ENCODE peak calls at places on chromosomes 3 and 15, in nine cellular contexts. One of them, this sample, is unnamed.

GRCh38 chr3:69558912-69559311 is 173.0 kb upstream of the FRMD4B start:
- DNase-seq in ovary: peak
- DNase-seq in amygdala: peak
- DNase-seq in HEK293T: no peak
- DNase-seq in activated effector memory CD4-positive, alpha-beta T cell treated with anti-CD3 and anti-CD28 coated beads, Interleukin-2, amount 50 U/mL, for 16 hours: no peak
- DNase-seq in CMK: no peak
- DNase-seq in NCI-H1105: no peak
- DNase-seq in Daoy: no peak
- DNase-seq in activated CD8-positive, alpha-beta T cell treated with anti-CD3 and anti-CD28 coated beads, Interleukin-2, amount 10 ng/mL, durations not matched to agents 7 days and 5 days: no peak
- DNase-seq in this sample: no peak

GRCh38 chr15:46331546-46331945 is 696.7 kb downstream of the SQOR start:
- DNase-seq in ovary: no peak
- DNase-seq in amygdala: no peak
- DNase-seq in HEK293T: no peak
- DNase-seq in activated effector memory CD4-positive, alpha-beta T cell treated with anti-CD3 and anti-CD28 coated beads, Interleukin-2, amount 50 U/mL, for 16 hours: no peak
- DNase-seq in CMK: no peak
- DNase-seq in NCI-H1105: no peak
- DNase-seq in Daoy: no peak
- DNase-seq in activated CD8-positive, alpha-beta T cell treated with anti-CD3 and anti-CD28 coated beads, Interleukin-2, amount 10 ng/mL, durations not matched to agents 7 days and 5 days: no peak
- DNase-seq in this sample: no peak

GRCh38 chr15:60004846-60005351 is 788 bp downstream of the FOXB1 start:
- DNase-seq in ovary: no peak
- DNase-seq in amygdala: no peak
- DNase-seq in HEK293T: no peak
- DNase-seq in activated effector memory CD4-positive, alpha-beta T cell treated with anti-CD3 and anti-CD28 coated beads, Interleukin-2, amount 50 U/mL, for 16 hours: peak
- DNase-seq in CMK: peak
- DNase-seq in NCI-H1105: no peak
- DNase-seq in Daoy: peak
- DNase-seq in activated CD8-positive, alpha-beta T cell treated with anti-CD3 and anti-CD28 coated beads, Interleukin-2, amount 10 ng/mL, durations not matched to agents 7 days and 5 days: no peak
- DNase-seq in this sample: no peak

GRCh38 chr3:108822167-108822897 is at the start of gene TRAT1:
- DNase-seq in ovary: no peak
- DNase-seq in amygdala: no peak
- DNase-seq in HEK293T: no peak
- DNase-seq in activated effector memory CD4-positive, alpha-beta T cell treated with anti-CD3 and anti-CD28 coated beads, Interleukin-2, amount 50 U/mL, for 16 hours: no peak
- DNase-seq in CMK: no peak
- DNase-seq in NCI-H1105: no peak
- DNase-seq in Daoy: no peak
- DNase-seq in activated CD8-positive, alpha-beta T cell treated with anti-CD3 and anti-CD28 coated beads, Interleukin-2, amount 10 ng/mL, durations not matched to agents 7 days and 5 days: no peak
- DNase-seq in this sample: no peak

GRCh38 chr3:107660316-107660976 is 137.7 kb downstream of the BBX start:
- DNase-seq in ovary: no peak
- DNase-seq in amygdala: no peak
- DNase-seq in HEK293T: no peak
- DNase-seq in activated effector memory CD4-positive, alpha-beta T cell treated with anti-CD3 and anti-CD28 coated beads, Interleukin-2, amount 50 U/mL, for 16 hours: no peak
- DNase-seq in CMK: no peak
- DNase-seq in NCI-H1105: no peak
- DNase-seq in Daoy: peak
- DNase-seq in activated CD8-positive, alpha-beta T cell treated with anti-CD3 and anti-CD28 coated beads, Interleukin-2, amount 10 ng/mL, durations not matched to agents 7 days and 5 days: no peak
- DNase-seq in this sample: no peak

GRCh38 chr15:79967331-79968182 is 3.4 kb downstream of the BCL2A1 start:
- DNase-seq in ovary: no peak
- DNase-seq in amygdala: no peak
- DNase-seq in HEK293T: no peak
- DNase-seq in activated effector memory CD4-positive, alpha-beta T cell treated with anti-CD3 and anti-CD28 coated beads, Interleukin-2, amount 50 U/mL, for 16 hours: no peak
- DNase-seq in CMK: no peak
- DNase-seq in NCI-H1105: no peak
- DNase-seq in Daoy: peak
- DNase-seq in activated CD8-positive, alpha-beta T cell treated with anti-CD3 and anti-CD28 coated beads, Interleukin-2, amount 10 ng/mL, durations not matched to agents 7 days and 5 days: peak
- DNase-seq in this sample: no peak

GRCh38 chr3:38039899-38040261 is 872 bp downstream of the DLEC1 start:
- DNase-seq in ovary: peak
- DNase-seq in amygdala: peak
- DNase-seq in HEK293T: no peak
- DNase-seq in activated effector memory CD4-positive, alpha-beta T cell treated with anti-CD3 and anti-CD28 coated beads, Interleukin-2, amount 50 U/mL, for 16 hours: peak
- DNase-seq in CMK: peak
- DNase-seq in NCI-H1105: no peak
- DNase-seq in Daoy: peak
- DNase-seq in activated CD8-positive, alpha-beta T cell treated with anti-CD3 and anti-CD28 coated beads, Interleukin-2, amount 10 ng/mL, durations not matched to agents 7 days and 5 days: peak
- DNase-seq in this sample: peak

GRCh38 chr3:24480497-24480896 is 14.2 kb downstream of the THRB start:
- DNase-seq in ovary: no peak
- DNase-seq in amygdala: no peak
- DNase-seq in HEK293T: no peak
- DNase-seq in activated effector memory CD4-positive, alpha-beta T cell treated with anti-CD3 and anti-CD28 coated beads, Interleukin-2, amount 50 U/mL, for 16 hours: no peak
- DNase-seq in CMK: no peak
- DNase-seq in NCI-H1105: no peak
- DNase-seq in Daoy: no peak
- DNase-seq in activated CD8-positive, alpha-beta T cell treated with anti-CD3 and anti-CD28 coated beads, Interleukin-2, amount 10 ng/mL, durations not matched to agents 7 days and 5 days: no peak
- DNase-seq in this sample: no peak

GRCh38 chr3:170835346-170835745 is 34.6 kb downstream of the RPL22L1 start:
- DNase-seq in ovary: no peak
- DNase-seq in amygdala: no peak
- DNase-seq in HEK293T: no peak
- DNase-seq in activated effector memory CD4-positive, alpha-beta T cell treated with anti-CD3 and anti-CD28 coated beads, Interleukin-2, amount 50 U/mL, for 16 hours: no peak
- DNase-seq in CMK: no peak
- DNase-seq in NCI-H1105: no peak
- DNase-seq in Daoy: no peak
- DNase-seq in activated CD8-positive, alpha-beta T cell treated with anti-CD3 and anti-CD28 coated beads, Interleukin-2, amount 10 ng/mL, durations not matched to agents 7 days and 5 days: no peak
- DNase-seq in this sample: no peak

GRCh38 chr15:60573936-60574335 is 95.0 kb upstream of the ICE2 start:
- DNase-seq in ovary: no peak
- DNase-seq in amygdala: no peak
- DNase-seq in HEK293T: no peak
- DNase-seq in activated effector memory CD4-positive, alpha-beta T cell treated with anti-CD3 and anti-CD28 coated beads, Interleukin-2, amount 50 U/mL, for 16 hours: peak
- DNase-seq in CMK: no peak
- DNase-seq in NCI-H1105: no peak
- DNase-seq in Daoy: no peak
- DNase-seq in activated CD8-positive, alpha-beta T cell treated with anti-CD3 and anti-CD28 coated beads, Interleukin-2, amount 10 ng/mL, durations not matched to agents 7 days and 5 days: no peak
- DNase-seq in this sample: no peak

GRCh38 chr3:149247929-149248691 is 26.5 kb upstream of the CP start:
- DNase-seq in ovary: no peak
- DNase-seq in amygdala: no peak
- DNase-seq in HEK293T: no peak
- DNase-seq in activated effector memory CD4-positive, alpha-beta T cell treated with anti-CD3 and anti-CD28 coated beads, Interleukin-2, amount 50 U/mL, for 16 hours: no peak
- DNase-seq in CMK: no peak
- DNase-seq in NCI-H1105: no peak
- DNase-seq in Daoy: peak
- DNase-seq in activated CD8-positive, alpha-beta T cell treated with anti-CD3 and anti-CD28 coated beads, Interleukin-2, amount 10 ng/mL, durations not matched to agents 7 days and 5 days: no peak
- DNase-seq in this sample: no peak

GRCh38 chr3:117348881-117349280 is 639.3 kb downstream of the TUSC7 start:
- DNase-seq in ovary: no peak
- DNase-seq in amygdala: no peak
- DNase-seq in HEK293T: no peak
- DNase-seq in activated effector memory CD4-positive, alpha-beta T cell treated with anti-CD3 and anti-CD28 coated beads, Interleukin-2, amount 50 U/mL, for 16 hours: no peak
- DNase-seq in CMK: no peak
- DNase-seq in NCI-H1105: no peak
- DNase-seq in Daoy: no peak
- DNase-seq in activated CD8-positive, alpha-beta T cell treated with anti-CD3 and anti-CD28 coated beads, Interleukin-2, amount 10 ng/mL, durations not matched to agents 7 days and 5 days: no peak
- DNase-seq in this sample: no peak

GRCh38 chr3:13884851-13885703 is 5.2 kb upstream of the WNT7A start:
- DNase-seq in ovary: no peak
- DNase-seq in amygdala: peak
- DNase-seq in HEK293T: peak
- DNase-seq in activated effector memory CD4-positive, alpha-beta T cell treated with anti-CD3 and anti-CD28 coated beads, Interleukin-2, amount 50 U/mL, for 16 hours: peak
- DNase-seq in CMK: no peak
- DNase-seq in NCI-H1105: peak
- DNase-seq in Daoy: peak
- DNase-seq in activated CD8-positive, alpha-beta T cell treated with anti-CD3 and anti-CD28 coated beads, Interleukin-2, amount 10 ng/mL, durations not matched to agents 7 days and 5 days: peak
- DNase-seq in this sample: no peak

GRCh38 chr3:122349171-122349570 is 24.1 kb downstream of the CSTA start:
- DNase-seq in ovary: no peak
- DNase-seq in amygdala: no peak
- DNase-seq in HEK293T: no peak
- DNase-seq in activated effector memory CD4-positive, alpha-beta T cell treated with anti-CD3 and anti-CD28 coated beads, Interleukin-2, amount 50 U/mL, for 16 hours: no peak
- DNase-seq in CMK: no peak
- DNase-seq in NCI-H1105: no peak
- DNase-seq in Daoy: no peak
- DNase-seq in activated CD8-positive, alpha-beta T cell treated with anti-CD3 and anti-CD28 coated beads, Interleukin-2, amount 10 ng/mL, durations not matched to agents 7 days and 5 days: no peak
- DNase-seq in this sample: no peak

GRCh38 chr3:143090486-143090885 is 29.1 kb upstream of the CHST2 start:
- DNase-seq in ovary: no peak
- DNase-seq in amygdala: no peak
- DNase-seq in HEK293T: no peak
- DNase-seq in activated effector memory CD4-positive, alpha-beta T cell treated with anti-CD3 and anti-CD28 coated beads, Interleukin-2, amount 50 U/mL, for 16 hours: no peak
- DNase-seq in CMK: no peak
- DNase-seq in NCI-H1105: peak
- DNase-seq in Daoy: no peak
- DNase-seq in activated CD8-positive, alpha-beta T cell treated with anti-CD3 and anti-CD28 coated beads, Interleukin-2, amount 10 ng/mL, durations not matched to agents 7 days and 5 days: no peak
- DNase-seq in this sample: no peak

GRCh38 chr15:92521624-92522008 is 127.9 kb downstream of the ST8SIA2 start:
- DNase-seq in ovary: peak
- DNase-seq in amygdala: peak
- DNase-seq in HEK293T: peak
- DNase-seq in activated effector memory CD4-positive, alpha-beta T cell treated with anti-CD3 and anti-CD28 coated beads, Interleukin-2, amount 50 U/mL, for 16 hours: peak
- DNase-seq in CMK: peak
- DNase-seq in NCI-H1105: no peak
- DNase-seq in Daoy: peak
- DNase-seq in activated CD8-positive, alpha-beta T cell treated with anti-CD3 and anti-CD28 coated beads, Interleukin-2, amount 10 ng/mL, durations not matched to agents 7 days and 5 days: peak
- DNase-seq in this sample: peak

GRCh38 chr3:11539677-11540076 is 104.0 kb downstream of the VGLL4 start:
- DNase-seq in ovary: no peak
- DNase-seq in amygdala: no peak
- DNase-seq in HEK293T: no peak
- DNase-seq in activated effector memory CD4-positive, alpha-beta T cell treated with anti-CD3 and anti-CD28 coated beads, Interleukin-2, amount 50 U/mL, for 16 hours: no peak
- DNase-seq in CMK: no peak
- DNase-seq in NCI-H1105: no peak
- DNase-seq in Daoy: no peak
- DNase-seq in activated CD8-positive, alpha-beta T cell treated with anti-CD3 and anti-CD28 coated beads, Interleukin-2, amount 10 ng/mL, durations not matched to agents 7 days and 5 days: no peak
- DNase-seq in this sample: peak

GRCh38 chr3:104323226-104323625 is 1043.5 kb upstream of the ALCAM start:
- DNase-seq in ovary: no peak
- DNase-seq in amygdala: no peak
- DNase-seq in HEK293T: no peak
- DNase-seq in activated effector memory CD4-positive, alpha-beta T cell treated with anti-CD3 and anti-CD28 coated beads, Interleukin-2, amount 50 U/mL, for 16 hours: no peak
- DNase-seq in CMK: peak
- DNase-seq in NCI-H1105: no peak
- DNase-seq in Daoy: no peak
- DNase-seq in activated CD8-positive, alpha-beta T cell treated with anti-CD3 and anti-CD28 coated beads, Interleukin-2, amount 10 ng/mL, durations not matched to agents 7 days and 5 days: no peak
- DNase-seq in this sample: no peak

GRCh38 chr3:64342940-64343691 is 117.8 kb upstream of the PRICKLE2 start:
- DNase-seq in ovary: no peak
- DNase-seq in amygdala: no peak
- DNase-seq in HEK293T: no peak
- DNase-seq in activated effector memory CD4-positive, alpha-beta T cell treated with anti-CD3 and anti-CD28 coated beads, Interleukin-2, amount 50 U/mL, for 16 hours: no peak
- DNase-seq in CMK: no peak
- DNase-seq in NCI-H1105: no peak
- DNase-seq in Daoy: peak
- DNase-seq in activated CD8-positive, alpha-beta T cell treated with anti-CD3 and anti-CD28 coated beads, Interleukin-2, amount 10 ng/mL, durations not matched to agents 7 days and 5 days: no peak
- DNase-seq in this sample: no peak

GRCh38 chr15:67049351-67050044 is 15.9 kb upstream of the SMAD3 start:
- DNase-seq in ovary: no peak
- DNase-seq in amygdala: no peak
- DNase-seq in HEK293T: no peak
- DNase-seq in activated effector memory CD4-positive, alpha-beta T cell treated with anti-CD3 and anti-CD28 coated beads, Interleukin-2, amount 50 U/mL, for 16 hours: no peak
- DNase-seq in CMK: no peak
- DNase-seq in NCI-H1105: no peak
- DNase-seq in Daoy: peak
- DNase-seq in activated CD8-positive, alpha-beta T cell treated with anti-CD3 and anti-CD28 coated beads, Interleukin-2, amount 10 ng/mL, durations not matched to agents 7 days and 5 days: no peak
- DNase-seq in this sample: no peak

GRCh38 chr15:59688383-59688887 is 685 bp downstream of the BNIP2 start:
- DNase-seq in ovary: no peak
- DNase-seq in amygdala: no peak
- DNase-seq in HEK293T: no peak
- DNase-seq in activated effector memory CD4-positive, alpha-beta T cell treated with anti-CD3 and anti-CD28 coated beads, Interleukin-2, amount 50 U/mL, for 16 hours: no peak
- DNase-seq in CMK: peak
- DNase-seq in NCI-H1105: peak
- DNase-seq in Daoy: no peak
- DNase-seq in activated CD8-positive, alpha-beta T cell treated with anti-CD3 and anti-CD28 coated beads, Interleukin-2, amount 10 ng/mL, durations not matched to agents 7 days and 5 days: peak
- DNase-seq in this sample: no peak

GRCh38 chr3:64571982-64572381 is 115.8 kb downstream of the ADAMTS9 start:
- DNase-seq in ovary: no peak
- DNase-seq in amygdala: no peak
- DNase-seq in HEK293T: no peak
- DNase-seq in activated effector memory CD4-positive, alpha-beta T cell treated with anti-CD3 and anti-CD28 coated beads, Interleukin-2, amount 50 U/mL, for 16 hours: no peak
- DNase-seq in CMK: no peak
- DNase-seq in NCI-H1105: no peak
- DNase-seq in Daoy: no peak
- DNase-seq in activated CD8-positive, alpha-beta T cell treated with anti-CD3 and anti-CD28 coated beads, Interleukin-2, amount 10 ng/mL, durations not matched to agents 7 days and 5 days: no peak
- DNase-seq in this sample: no peak

GRCh38 chr3:155308831-155309230 is 15.3 kb upstream of the STRIT1 start:
- DNase-seq in ovary: no peak
- DNase-seq in amygdala: no peak
- DNase-seq in HEK293T: no peak
- DNase-seq in activated effector memory CD4-positive, alpha-beta T cell treated with anti-CD3 and anti-CD28 coated beads, Interleukin-2, amount 50 U/mL, for 16 hours: no peak
- DNase-seq in CMK: no peak
- DNase-seq in NCI-H1105: no peak
- DNase-seq in Daoy: no peak
- DNase-seq in activated CD8-positive, alpha-beta T cell treated with anti-CD3 and anti-CD28 coated beads, Interleukin-2, amount 10 ng/mL, durations not matched to agents 7 days and 5 days: no peak
- DNase-seq in this sample: no peak

This sample was measured in Right ventricle myocardium inferior.